ENCODE peak calls at places on chromosomes 5 and 9, in eight cellular contexts. Z is uterus, E is cardiac fibroblast, O is psoas muscle, M is mammary epithelial cell, C is esophagus squamous epithelium, V is IMR-90, G is BJ. T is an unnamed sample.

GRCh38 chr5:171724771-171725609 is 60.6 kb upstream of the SMIM23 start:
- DNase-seq in Z (no peak), E (no peak), O (no peak), M (peak), C (no peak), V (no peak), G (no peak), T (no peak)

GRCh38 chr5:74903165-74903787 is 37.1 kb upstream of the FAM169A start:
- DNase-seq in Z (no peak), E (no peak), O (no peak), M (peak), C (no peak), V (no peak), G (no peak), T (no peak)

GRCh38 chr5:71830626-71831539 is 111.8 kb downstream of the CARTPT start:
- DNase-seq in Z (peak), E (peak), O (peak), M (peak), C (no peak), V (peak), G (peak), T (peak)

GRCh38 chr5:154086641-154087040 is 47.9 kb downstream of the MFAP3 start:
- DNase-seq in Z (no peak), E (no peak), O (peak), M (no peak), C (no peak), V (no peak), G (no peak), T (no peak)

GRCh38 chr9:69357854-69358220 is 32.8 kb downstream of the ENTREP1 start:
- DNase-seq in Z (no peak), E (no peak), O (no peak), M (no peak), C (no peak), V (no peak), G (no peak), T (no peak)

GRCh38 chr5:151925396-151925750 is 722 bp upstream of the GLRA1 start:
- DNase-seq in Z (no peak), E (no peak), O (no peak), M (no peak), C (no peak), V (no peak), G (no peak), T (no peak)

GRCh38 chr9:19102181-19102630 is 498 bp downstream of the HAUS6 start:
- DNase-seq in Z (peak), E (peak), O (no peak), M (peak), C (no peak), V (peak), G (no peak), T (no peak)

GRCh38 chr9:72952914-72953313 is at the start of gene ALDH1A1:
- DNase-seq in Z (peak), E (no peak), O (no peak), M (peak), C (no peak), V (no peak), G (peak), T (no peak)

GRCh38 chr9:90825586-90825985 is 24.0 kb downstream of the SYK start:
- DNase-seq in Z (no peak), E (no peak), O (no peak), M (no peak), C (no peak), V (no peak), G (no peak), T (no peak)

GRCh38 chr5:174315871-174316270 is 270.4 kb downstream of the NSG2 start:
- DNase-seq in Z (no peak), E (no peak), O (no peak), M (no peak), C (no peak), V (no peak), G (no peak), T (no peak)

GRCh38 chr5:131081371-131081770 is 83.7 kb downstream of the HINT1 start:
- DNase-seq in Z (no peak), E (peak), O (no peak), M (no peak), C (no peak), V (peak), G (no peak), T (no peak)

GRCh38 chr5:89320889-89321288 is 437.9 kb upstream of the MEF2C start:
- DNase-seq in Z (no peak), E (no peak), O (no peak), M (no peak), C (no peak), V (no peak), G (no peak), T (no peak)

GRCh38 chr5:38616061-38616460 is 59.6 kb upstream of the LIFR start:
- DNase-seq in Z (no peak), E (peak), O (no peak), M (no peak), C (no peak), V (no peak), G (peak), T (peak)

GRCh38 chr9:131986576-131986975 is 93.1 kb downstream of the MED27 start:
- DNase-seq in Z (no peak), E (no peak), O (no peak), M (no peak), C (no peak), V (peak), G (no peak), T (no peak)

DNA sequence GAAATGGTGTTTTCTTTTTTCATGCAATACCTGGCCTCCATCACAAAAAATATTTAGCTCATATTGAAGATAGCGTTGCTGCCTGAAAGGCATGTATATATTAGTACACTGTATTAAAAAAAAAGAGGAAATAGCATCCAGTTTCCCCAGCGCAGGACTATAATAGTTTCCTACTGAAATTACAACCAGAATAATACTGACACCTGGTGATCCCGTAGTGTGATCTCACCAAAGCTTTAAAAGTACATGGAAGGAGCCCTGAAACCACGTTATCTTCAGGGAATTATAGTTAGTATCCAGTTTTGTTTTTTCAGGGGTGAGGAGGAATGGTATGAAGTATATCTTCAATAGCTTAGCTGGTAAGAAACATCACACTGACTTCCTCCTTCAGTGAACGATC is 264.9 kb downstream of the CD180 start:
- DNase-seq in Z (no peak), E (no peak), O (no peak), M (no peak), C (no peak), V (no peak), G (no peak), T (no peak)
- TF ChIP-seq CTCF in Z (no peak), E (no peak), O (no peak), M (no peak), C (no peak), V (no peak), G (no peak), T (no peak)

DNA sequence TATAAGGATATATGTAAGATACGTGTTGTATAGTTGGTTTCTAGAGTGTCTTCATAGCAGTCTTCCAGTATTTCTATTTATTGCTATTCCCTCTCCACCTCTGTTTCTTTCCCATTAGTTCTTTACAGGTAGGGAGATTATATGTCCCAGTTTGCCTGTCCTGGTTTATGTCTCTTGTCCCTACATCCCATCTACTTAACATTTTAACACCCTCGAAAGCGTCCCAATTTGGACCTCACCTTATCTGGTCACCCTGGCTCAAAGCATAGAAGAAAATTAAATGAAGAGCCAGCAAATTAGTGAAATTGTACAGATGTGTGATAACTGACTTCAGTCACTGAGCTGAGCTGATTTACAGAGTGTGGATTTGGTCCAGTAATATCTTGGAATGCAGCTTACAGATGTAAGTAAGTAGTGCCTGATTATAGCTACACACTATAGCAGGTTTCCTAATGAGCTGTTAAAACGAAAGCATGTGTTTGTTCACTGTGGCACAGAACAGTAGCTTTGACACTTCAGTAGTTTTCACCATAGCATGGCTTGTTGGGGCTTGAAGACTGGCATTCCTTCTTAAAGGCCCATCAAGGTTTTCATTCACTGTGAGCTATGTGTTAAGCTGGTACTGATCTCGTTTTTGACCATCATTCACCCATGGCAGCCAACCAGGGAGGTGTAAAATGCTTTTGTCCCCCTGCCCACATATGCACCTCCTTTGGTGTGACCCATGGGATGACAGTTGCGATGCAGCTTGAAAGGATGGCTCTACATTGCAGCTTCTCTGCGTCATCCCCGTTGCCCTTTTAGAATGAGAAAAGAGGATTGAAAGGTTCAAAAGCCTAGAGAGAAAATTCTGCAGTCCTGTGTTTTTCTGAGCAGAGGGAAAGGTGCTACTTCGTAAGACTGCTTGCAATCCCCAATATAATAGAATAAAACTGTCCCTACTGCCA is 192.1 kb upstream of the DMRT1 start:
- DNase-seq in Z (no peak), E (no peak), O (no peak), M (peak), C (no peak), V (no peak), G (no peak), T (no peak)
- H3K4me3 ChIP-seq in Z (peak), E (no peak), O (no peak), M (no peak), C (no peak), V (no peak), G (no peak), T (no peak)

GRCh38 chr9:136093331-136093986 is 1.6 kb downstream of the NACC2 start:
- DNase-seq in Z (no peak), E (peak), O (peak), M (no peak), C (no peak), V (no peak), G (no peak), T (no peak)

GRCh38 chr9:136093995-136094881 is 851 bp downstream of the NACC2 start:
- DNase-seq in Z (peak), E (peak), O (peak), M (peak), C (no peak), V (peak), G (no peak), T (peak)

GRCh38 chr9:136092353-136092650 is 2.8 kb downstream of the NACC2 start:
- DNase-seq in Z (no peak), E (no peak), O (peak), M (no peak), C (no peak), V (no peak), G (no peak), T (no peak)

GRCh38 chr9:136091582-136092352 is 3.3 kb downstream of the NACC2 start:
- DNase-seq in Z (no peak), E (no peak), O (peak), M (no peak), C (no peak), V (peak), G (no peak), T (no peak)

GRCh38 chr9:136092741-136093140 is 2.3 kb downstream of the NACC2 start:
- DNase-seq in Z (no peak), E (no peak), O (peak), M (no peak), C (no peak), V (no peak), G (no peak), T (no peak)
- TF ChIP-seq CTCF in Z (no peak), E (no peak), O (no peak), M (no peak), C (no peak), V (no peak), G (no peak), T (no peak)

DNA sequence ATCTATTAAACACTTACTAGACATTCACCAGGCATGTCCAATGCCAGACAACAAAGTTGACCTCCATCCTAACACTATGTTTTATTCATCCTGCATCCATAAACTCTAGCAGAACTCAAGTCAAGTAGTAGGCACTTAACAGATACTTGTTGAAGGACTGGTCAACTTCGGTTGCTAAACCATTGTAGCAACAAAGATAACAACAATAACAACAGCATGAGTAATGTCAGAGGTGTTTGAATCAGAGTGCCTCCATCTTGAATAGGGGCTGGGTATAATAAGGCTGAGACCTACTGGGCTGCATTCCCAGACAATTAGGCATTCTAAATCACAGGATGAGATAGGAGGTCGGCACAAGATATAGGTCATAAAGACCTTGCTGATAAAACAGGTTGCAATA is 180.5 kb upstream of the ZNF462 start:
- DNase-seq in Z (no peak), E (no peak), O (no peak), M (peak), C (no peak), V (no peak), G (no peak), T (no peak)
- H3K4me3 ChIP-seq in Z (no peak), E (no peak), O (no peak), M (no peak), C (no peak), V (no peak), G (no peak), T (no peak)

GRCh38 chr9:22452415-22453010 is 5.9 kb downstream of the DMRTA1 start:
- DNase-seq in Z (peak), E (peak), O (peak), M (no peak), C (no peak), V (peak), G (no peak), T (peak)

GRCh38 chr9:22447607-22448305 is 1.1 kb downstream of the DMRTA1 start:
- DNase-seq in Z (no peak), E (no peak), O (no peak), M (no peak), C (no peak), V (no peak), G (no peak), T (peak)

GRCh38 chr9:22446589-22446949 is at the start of gene DMRTA1:
- DNase-seq in Z (peak), E (peak), O (peak), M (peak), C (no peak), V (peak), G (no peak), T (peak)

DNA sequence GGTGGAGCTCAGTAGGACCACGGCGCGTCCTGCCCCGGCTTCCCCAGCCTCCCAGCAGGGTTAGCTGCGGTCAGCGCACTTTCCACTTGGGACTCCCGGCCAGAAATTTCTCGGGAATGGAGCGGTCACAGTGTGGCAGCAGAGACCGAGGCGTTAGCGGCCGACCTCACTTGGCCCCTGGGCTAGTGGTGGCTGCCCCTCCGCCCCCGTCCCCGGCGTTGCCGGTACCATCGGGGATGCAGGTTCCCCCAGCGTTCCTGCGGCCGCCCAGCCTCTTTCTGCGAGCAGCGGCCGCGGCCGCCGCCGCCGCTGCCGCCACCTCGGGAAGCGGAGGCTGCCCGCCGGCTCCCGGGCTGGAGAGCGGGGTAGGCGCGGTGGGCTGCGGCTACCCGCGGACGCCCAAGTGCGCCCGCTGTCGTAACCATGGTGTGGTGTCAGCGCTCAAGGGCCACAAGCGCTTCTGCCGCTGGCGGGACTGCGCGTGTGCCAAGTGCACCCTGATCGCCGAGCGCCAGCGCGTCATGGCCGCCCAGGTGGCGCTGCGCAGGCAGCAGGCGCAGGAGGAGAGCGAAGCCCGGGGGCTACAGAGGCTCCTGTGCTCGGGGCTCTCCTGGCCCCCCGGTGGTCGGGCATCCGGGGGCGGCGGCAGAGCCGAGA is 454 bp downstream of the DMRTA1 start:
- DNase-seq in Z (no peak), E (peak), O (peak), M (peak), C (no peak), V (peak), G (no peak), T (peak)
- TF ChIP-seq CTCF in Z (no peak), E (no peak), O (peak), M (peak), C (no peak), V (peak), G (peak), T (peak)

DNA sequence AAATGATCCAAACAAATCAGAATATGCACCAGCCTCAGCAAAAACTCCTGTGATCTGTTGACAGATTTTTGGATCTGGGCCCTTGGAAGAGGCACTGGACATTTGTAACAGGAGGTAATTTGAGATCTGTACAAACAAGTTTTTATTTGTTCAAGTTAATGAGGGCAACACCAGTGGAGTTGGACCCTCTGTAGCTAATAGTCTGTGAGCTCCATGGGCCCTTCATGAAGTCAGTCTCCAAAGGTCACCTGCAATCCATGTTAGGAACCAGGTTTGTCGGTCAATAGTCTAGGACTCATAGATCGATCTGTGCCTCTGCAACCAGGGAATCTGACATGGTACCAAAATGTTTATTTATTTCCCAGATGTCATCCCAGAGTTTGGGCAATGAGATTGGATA is 40.9 kb downstream of the PAM start:
- DNase-seq in Z (no peak), E (peak), O (no peak), M (no peak), C (no peak), V (no peak), G (no peak), T (no peak)
- H3K4me3 ChIP-seq in Z (no peak), E (no peak), O (peak), M (no peak), C (no peak), V (no peak), G (no peak), T (no peak)

GRCh38 chr5:56325039-56325438 is 91.9 kb upstream of the ANKRD55 start:
- DNase-seq in Z (no peak), E (no peak), O (no peak), M (no peak), C (no peak), V (no peak), G (no peak), T (no peak)

GRCh38 chr5:56326116-56326515 is 93.0 kb upstream of the ANKRD55 start:
- DNase-seq in Z (no peak), E (no peak), O (no peak), M (no peak), C (no peak), V (no peak), G (no peak), T (no peak)

GRCh38 chr5:56322592-56322991 is 89.5 kb upstream of the ANKRD55 start:
- DNase-seq in Z (no peak), E (no peak), O (no peak), M (no peak), C (no peak), V (no peak), G (no peak), T (no peak)

GRCh38 chr5:56321236-56321881 is 88.2 kb upstream of the ANKRD55 start:
- DNase-seq in Z (no peak), E (no peak), O (no peak), M (no peak), C (no peak), V (no peak), G (no peak), T (no peak)

GRCh38 chr5:56323505-56323904 is 90.4 kb upstream of the ANKRD55 start:
- DNase-seq in Z (no peak), E (peak), O (no peak), M (peak), C (no peak), V (peak), G (no peak), T (peak)
- TF ChIP-seq CTCF in Z (no peak), E (no peak), O (no peak), M (no peak), C (no peak), V (no peak), G (no peak), T (no peak)

GRCh38 chr5:34694012-34694411 is 37.9 kb downstream of the RAI14 start:
- DNase-seq in Z (no peak), E (no peak), O (no peak), M (no peak), C (no peak), V (no peak), G (no peak), T (no peak)

GRCh38 chr5:34697308-34698108 is 41.4 kb downstream of the RAI14 start:
- DNase-seq in Z (no peak), E (no peak), O (no peak), M (no peak), C (no peak), V (no peak), G (no peak), T (no peak)

GRCh38 chr5:34698109-34698419 is 41.9 kb downstream of the RAI14 start:
- DNase-seq in Z (no peak), E (no peak), O (no peak), M (no peak), C (no peak), V (no peak), G (no peak), T (no peak)

GRCh38 chr5:34692781-34693180 is 36.7 kb downstream of the RAI14 start:
- DNase-seq in Z (no peak), E (no peak), O (no peak), M (no peak), C (no peak), V (no peak), G (no peak), T (no peak)

GRCh38 chr5:34695275-34696032 is 39.3 kb downstream of the RAI14 start:
- DNase-seq in Z (no peak), E (no peak), O (no peak), M (no peak), C (no peak), V (no peak), G (no peak), T (no peak)
- H3K4me3 ChIP-seq in Z (no peak), E (no peak), O (peak), M (no peak), C (no peak), V (no peak), G (no peak), T (no peak)

GRCh38 chr9:34125681-34126206 is 754 bp downstream of the DCAF12 start:
- DNase-seq in Z (no peak), E (peak), O (no peak), M (peak), C (no peak), V (peak), G (no peak), T (peak)
- TF ChIP-seq CTCF in Z (no peak), E (peak), O (no peak), M (no peak), C (no peak), V (peak), G (peak), T (peak)